ENCODE peak calls at places on chromosomes 13 and 19, in six cellular contexts. S is GM10248, O is mesothelial cell of epicardium, Z is mucosa of descending colon, A is dorsolateral prefrontal cortex, H is B cell. G is an unnamed sample.

GRCh38 chr19:35011737-35012682 is 11.9 kb downstream of the GRAMD1A start:
- DNase-seq in Z (peak; percentile 31), H (no peak), O (no peak), S (no peak), A (no peak), G (no peak)

GRCh38 chr19:39408392-39409206 is 2.0 kb downstream of the ZFP36 start:
- DNase-seq in A (no peak), Z (peak; percentile 59), O (no peak), H (no peak), S (no peak), G (no peak)

GRCh38 chr13:38135590-38135989 is 214.1 kb upstream of the UFM1 start:
- DNase-seq in S (no peak), A (no peak), H (no peak), Z (no peak), O (no peak), G (no peak)

GRCh38 chr19:35860818-35861639 is 4.3 kb downstream of the KIRREL2 start:
- DNase-seq in H (no peak), Z (no peak), A (no peak), S (no peak), O (no peak), G (peak; percentile 78)

GRCh38 chr19:3336680-3337523 is 29.5 kb upstream of the NFIC start:
- DNase-seq in O (no peak), S (no peak), A (peak; percentile 69), Z (peak; percentile 93), H (no peak), G (no peak)

GRCh38 chr19:20472854-20473253 is 92.7 kb downstream of the ZNF737 start:
- DNase-seq in O (no peak), A (no peak), Z (no peak), H (no peak), S (no peak), G (no peak)

GRCh38 chr19:34712606-34713261 is 21.3 kb upstream of the ZNF181 start:
- DNase-seq in S (peak; percentile 50), H (peak; percentile 65), O (no peak), Z (no peak), A (no peak), G (peak; percentile 28)

GRCh38 chr19:55495646-55496349 is 7.6 kb downstream of the SSC5D start:
- DNase-seq in S (no peak), H (no peak), A (no peak), O (no peak), Z (no peak), G (no peak)

GRCh38 chr13:50842711-50843255 is 709 bp downstream of the DLEU7 start:
- DNase-seq in A (no peak), O (no peak), Z (no peak), S (no peak), H (no peak), G (no peak)

GRCh38 chr13:51804295-51805172 is 571 bp upstream of the DHRS12 start:
- DNase-seq in S (no peak), H (no peak), Z (peak; percentile 60), O (no peak), A (no peak), G (no peak)

GRCh38 chr19:33416307-33417215 is 43.1 kb downstream of the CEBPG start:
- DNase-seq in O (peak; percentile 84), A (peak; percentile 66), S (peak; percentile 85), Z (peak; percentile 77), H (peak; percentile 70), G (peak; percentile 75)

GRCh38 chr13:40338217-40338616 is 328.2 kb downstream of the FOXO1 start:
- DNase-seq in A (no peak), O (no peak), H (no peak), Z (no peak), S (no peak), G (no peak)

GRCh38 chr13:112777637-112778406 is 88.0 kb downstream of the ATP11A start:
- DNase-seq in A (no peak), O (no peak), H (no peak), Z (no peak), S (no peak), G (no peak)

GRCh38 chr13:43988302-43988701 is 108.6 kb downstream of the LACC1 start:
- DNase-seq in A (no peak), S (no peak), H (no peak), O (no peak), Z (no peak), G (no peak)

GRCh38 chr19:5050905-5051304 is 82.0 kb downstream of the KDM4B start:
- DNase-seq in Z (no peak), H (no peak), S (no peak), A (no peak), O (no peak), G (no peak)

GRCh38 chr13:99383946-99384345 is 76.7 kb upstream of the GPR183 start:
- DNase-seq in A (no peak), S (no peak), O (no peak), Z (no peak), H (no peak), G (no peak)

GRCh38 chr19:5104871-5105351 is 136.0 kb downstream of the KDM4B start:
- DNase-seq in H (no peak), Z (no peak), S (no peak), O (no peak), A (no peak), G (no peak)

GRCh38 chr13:48783181-48783630 is 129.5 kb downstream of the CYSLTR2 start:
- DNase-seq in A (no peak), O (no peak), Z (peak; percentile 50), S (no peak), H (no peak), G (no peak)

GRCh38 chr13:110186221-110186838 is 120.6 kb downstream of the COL4A1 start:
- DNase-seq in S (no peak), H (no peak), A (no peak), O (no peak), Z (no peak), G (no peak)

GRCh38 chr13:40982772-40983171 is 36.3 kb downstream of the ELF1 start:
- DNase-seq in O (no peak), A (no peak), S (peak; percentile 56), H (peak; percentile 80), Z (no peak), G (no peak)

GRCh38 chr13:93455881-93456280 is 229.3 kb downstream of the GPC6 start:
- DNase-seq in A (no peak), Z (no peak), S (no peak), H (no peak), O (no peak), G (no peak)

GRCh38 chr19:8702350-8702749 is 3.8 kb upstream of the ACTL9 start:
- DNase-seq in Z (no peak), A (no peak), O (no peak), H (no peak), S (no peak), G (no peak)

GRCh38 chr19:35545855-35546381 is 492 bp downstream of the TMEM147 start:
- DNase-seq in Z (peak; percentile 72), S (peak; percentile 76), H (peak; percentile 45), A (peak; percentile 40), O (peak; percentile 66), G (no peak)

GRCh38 chr13:109468123-109468522 is 318.3 kb downstream of the IRS2 start:
- DNase-seq in O (no peak), A (no peak), S (no peak), Z (no peak), H (no peak), G (no peak)

GRCh38 chr19:12092065-12092867 is 27.7 kb downstream of the ZNF844 start:
- DNase-seq in H (no peak), A (peak; percentile 77), S (peak; percentile 91), Z (peak; percentile 81), O (peak; percentile 84), G (peak; percentile 87)

GRCh38 chr19:18999896-19000620 is 33.3 kb downstream of the SUGP2 start:
- DNase-seq in O (no peak), A (no peak), S (no peak), Z (no peak), H (no peak), G (no peak)
- TF ChIP-seq CTCF in O (no peak), A (no peak), S (no peak), Z (no peak), H (no peak), G (peak; percentile 16)

DNA sequence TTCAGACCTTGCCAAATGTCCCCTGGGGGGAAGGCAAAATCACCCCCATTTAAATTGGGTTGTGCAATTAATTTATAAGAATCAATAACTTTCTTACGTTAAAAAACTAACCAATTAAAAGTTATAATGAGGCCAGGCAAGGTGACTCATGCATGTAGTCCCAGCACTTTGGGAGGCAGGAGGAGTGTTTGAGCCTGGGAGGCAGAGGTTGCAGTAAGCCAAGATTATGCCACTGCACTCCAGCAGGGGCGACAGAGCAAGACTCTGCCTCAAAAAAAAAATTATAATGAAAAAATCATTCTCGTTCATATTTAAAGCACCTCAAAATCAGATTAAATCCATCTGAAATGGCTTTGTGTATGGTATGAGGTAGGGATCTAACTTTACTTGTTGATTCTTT is 18.4 kb upstream of the SIGLEC14 start:
- DNase-seq in A (no peak), H (no peak), S (no peak), O (no peak), Z (no peak), G (no peak)
- TF ChIP-seq CTCF in A (no peak), H (no peak), S (no peak), O (no peak), Z (no peak), G (peak; percentile 15)

GRCh38 chr13:33874871-33875270 is 56.9 kb downstream of the RFC3 start:
- DNase-seq in A (no peak), H (no peak), O (no peak), S (no peak), Z (no peak), G (no peak)
- TF ChIP-seq CTCF in A (no peak), H (no peak), O (no peak), S (no peak), Z (no peak), G (no peak)

GRCh38 chr13:27663947-27664346 is 42.3 kb downstream of the POLR1D start:
- DNase-seq in H (no peak), S (no peak), Z (no peak), O (no peak), A (no peak), G (no peak)
- TF ChIP-seq CTCF in H (no peak), S (no peak), Z (no peak), O (no peak), A (no peak), G (no peak)